ENCODE peak calls at places on chromosomes 2 and 18, in five cellular contexts. I, L, R, S and X are unnamed samples.
A peak's percentile ranks its signal among the peaks of the same experiment; 100 is the strongest.

GRCh38 chr18:36942264-36942663 is 113.3 kb downstream of the KIAA1328 start:
- DNase-seq in I (peak; percentile 19), L (peak; percentile 15), R (no peak), S (no peak), X (peak; percentile 67)

GRCh38 chr2:79191081-79191480 is 31.5 kb upstream of the REG3A start:
- DNase-seq in I (no peak), L (no peak), R (no peak), S (no peak), X (no peak)

GRCh38 chr18:58161659-58162058 is 117.6 kb downstream of the NEDD4L start:
- DNase-seq in I (no peak), L (no peak), R (no peak), S (no peak), X (peak; percentile 52)

GRCh38 chr2:218999881-219000568 is 6.8 kb upstream of the CRYBA2 start:
- DNase-seq in I (no peak), L (no peak), R (no peak), S (peak; percentile 69), X (no peak)

GRCh38 chr2:112481528-112482228 is at the start of gene TTL:
- DNase-seq in I (peak; percentile 59), L (no peak), R (no peak), S (peak; percentile 73), X (peak; percentile 65)

GRCh38 chr2:216034065-216034464 is 20.7 kb upstream of the MREG start:
- DNase-seq in I (peak; percentile 67), L (peak; percentile 78), R (peak; percentile 67), S (peak; percentile 97), X (peak; percentile 76)

GRCh38 chr2:13201924-13202323 is 485.2 kb downstream of the TRIB2 start:
- DNase-seq in I (no peak), L (no peak), R (no peak), S (no peak), X (no peak)

GRCh38 chr2:84694088-84694622 is 177.9 kb downstream of the DNAH6 start:
- DNase-seq in I (no peak), L (no peak), R (no peak), S (no peak), X (no peak)

GRCh38 chr2:8586397-8587051 is 95.3 kb upstream of the ID2 start:
- DNase-seq in I (no peak), L (no peak), R (no peak), S (no peak), X (no peak)

GRCh38 chr2:131475831-131476230 is at the start of gene TUBA3D:
- DNase-seq in I (no peak), L (no peak), R (no peak), S (no peak), X (no peak)

GRCh38 chr2:3637311-3637675 is 20.7 kb upstream of the ALLC start:
- DNase-seq in I (no peak), L (no peak), R (no peak), S (no peak), X (no peak)

GRCh38 chr2:47662547-47662946 is 120.4 kb upstream of the MSH6 start:
- DNase-seq in I (no peak), L (peak; percentile 63), R (no peak), S (no peak), X (no peak)

GRCh38 chr2:234512884-234513669 is 16.2 kb upstream of the ARL4C start:
- DNase-seq in I (no peak), L (no peak), R (no peak), S (no peak), X (no peak)

GRCh38 chr2:27217173-27218121 is at the start of gene CAD:
- DNase-seq in I (peak; percentile 54), L (peak; percentile 81), R (no peak), S (peak; percentile 91), X (peak; percentile 92)

GRCh38 chr2:205644018-205644417 is 38.3 kb upstream of the NRP2 start:
- DNase-seq in I (no peak), L (no peak), R (no peak), S (no peak), X (no peak)

GRCh38 chr2:240413813-240414429 is 21.5 kb upstream of the GPC1 start:
- DNase-seq in I (no peak), L (no peak), R (no peak), S (no peak), X (no peak)

GRCh38 chr2:240916571-240917008 is 10.5 kb downstream of the CROCC2 start:
- DNase-seq in I (no peak), L (no peak), R (no peak), S (peak; percentile 64), X (no peak)

GRCh38 chr2:101479328-101479727 is 4.4 kb upstream of the RFX8 start:
- DNase-seq in I (no peak), L (no peak), R (no peak), S (no peak), X (no peak)

GRCh38 chr18:623760-624620 is 27.2 kb downstream of the CLUL1 start:
- DNase-seq in I (peak; percentile 62), L (no peak), R (no peak), S (peak; percentile 79), X (peak; percentile 45)

GRCh38 chr2:240511351-240512108 is 46.3 kb downstream of the ANKMY1 start:
- DNase-seq in I (no peak), L (no peak), R (no peak), S (no peak), X (no peak)

GRCh38 chr2:221680548-221680947 is 108.4 kb upstream of the EPHA4 start:
- DNase-seq in I (no peak), L (no peak), R (no peak), S (no peak), X (no peak)

GRCh38 chr2:64157792-64158191 is 13.6 kb upstream of the PELI1 start:
- DNase-seq in I (no peak), L (no peak), R (no peak), S (no peak), X (no peak)

GRCh38 chr2:109415460-109416004 is 198.2 kb downstream of the SEPTIN10 start:
- DNase-seq in I (no peak), L (no peak), R (no peak), S (no peak), X (no peak)

GRCh38 chr2:239193925-239194687 is 206.7 kb downstream of the HDAC4 start:
- DNase-seq in I (no peak), L (no peak), R (no peak), S (peak; percentile 55), X (no peak)

GRCh38 chr2:128237911-128238697 is 80.6 kb downstream of the HS6ST1 start:
- DNase-seq in I (no peak), L (no peak), R (no peak), S (no peak), X (no peak)

GRCh38 chr2:128234613-128235012 is 84.1 kb downstream of the HS6ST1 start:
- DNase-seq in I (no peak), L (no peak), R (no peak), S (no peak), X (no peak)

GRCh38 chr2:128237081-128237534 is 81.6 kb downstream of the HS6ST1 start:
- DNase-seq in I (no peak), L (no peak), R (no peak), S (no peak), X (no peak)

GRCh38 chr2:128235581-128235980 is 83.1 kb downstream of the HS6ST1 start:
- DNase-seq in I (no peak), L (no peak), R (no peak), S (no peak), X (no peak)

DNA sequence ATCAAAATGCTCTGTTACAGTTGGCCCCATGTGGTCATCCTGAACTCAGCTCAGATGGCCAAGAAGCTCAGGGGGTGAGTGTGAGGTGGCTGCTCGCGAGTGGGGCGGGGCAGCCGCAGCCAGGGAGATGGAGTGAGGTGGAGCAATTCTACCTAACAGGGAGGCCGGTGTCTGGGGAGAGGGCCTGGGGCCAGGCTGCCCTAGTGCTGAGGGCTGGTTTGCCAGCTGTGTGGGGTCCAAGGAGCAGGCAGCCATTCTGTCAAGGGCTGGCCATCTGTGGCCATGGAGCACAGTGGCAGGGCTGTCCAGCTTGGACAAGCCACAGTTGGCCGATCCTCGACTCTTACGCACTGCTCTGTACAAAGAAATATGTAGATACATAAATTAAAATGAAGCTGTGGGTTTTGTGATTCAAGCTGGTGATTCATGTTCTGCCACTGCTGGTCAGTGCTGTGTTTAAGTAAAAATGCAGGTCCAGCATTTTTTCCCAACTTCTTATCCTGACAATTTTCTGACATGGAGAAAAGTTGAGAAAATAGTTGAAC is 82.1 kb downstream of the HS6ST1 start:
- DNase-seq in I (no peak), L (no peak), R (no peak), S (no peak), X (no peak)
- TF ChIP-seq SUZ12 in I (no peak), L (no peak), R (no peak), S (no peak), X (no peak)

GRCh38 chr2:178284613-178285286 is 90.4 kb downstream of the OSBPL6 start:
- DNase-seq in I (no peak), L (no peak), R (no peak), S (no peak), X (no peak)

GRCh38 chr2:178283519-178283918 is 89.2 kb downstream of the OSBPL6 start:
- DNase-seq in I (no peak), L (no peak), R (no peak), S (no peak), X (no peak)

GRCh38 chr2:178279636-178280035 is 85.3 kb downstream of the OSBPL6 start:
- DNase-seq in I (no peak), L (no peak), R (no peak), S (no peak), X (no peak)

GRCh38 chr2:178280261-178280852 is 86.0 kb downstream of the OSBPL6 start:
- DNase-seq in I (peak; percentile 53), L (peak; percentile 20), R (no peak), S (no peak), X (peak; percentile 57)

GRCh38 chr2:178282075-178282474 is 87.8 kb downstream of the OSBPL6 start:
- DNase-seq in I (no peak), L (peak; percentile 42), R (no peak), S (no peak), X (no peak)
- TF ChIP-seq SUZ12 in I (no peak), L (no peak), R (no peak), S (no peak), X (no peak)

GRCh38 chr18:54238181-54238936 is 13.9 kb upstream of the MBD2 start:
- DNase-seq in I (no peak), L (no peak), R (no peak), S (no peak), X (no peak)

GRCh38 chr18:54241483-54241882 is 17.0 kb upstream of the MBD2 start:
- DNase-seq in I (no peak), L (no peak), R (no peak), S (no peak), X (no peak)

GRCh38 chr18:54239091-54239490 is 14.6 kb upstream of the MBD2 start:
- DNase-seq in I (no peak), L (no peak), R (no peak), S (no peak), X (no peak)

GRCh38 chr18:54242327-54242726 is 17.9 kb upstream of the MBD2 start:
- DNase-seq in I (no peak), L (no peak), R (no peak), S (no peak), X (no peak)

GRCh38 chr18:54240629-54241107 is 16.2 kb upstream of the MBD2 start:
- DNase-seq in I (no peak), L (no peak), R (no peak), S (no peak), X (no peak)
- TF ChIP-seq SUZ12 in I (no peak), L (no peak), R (no peak), S (no peak), X (no peak)

DNA sequence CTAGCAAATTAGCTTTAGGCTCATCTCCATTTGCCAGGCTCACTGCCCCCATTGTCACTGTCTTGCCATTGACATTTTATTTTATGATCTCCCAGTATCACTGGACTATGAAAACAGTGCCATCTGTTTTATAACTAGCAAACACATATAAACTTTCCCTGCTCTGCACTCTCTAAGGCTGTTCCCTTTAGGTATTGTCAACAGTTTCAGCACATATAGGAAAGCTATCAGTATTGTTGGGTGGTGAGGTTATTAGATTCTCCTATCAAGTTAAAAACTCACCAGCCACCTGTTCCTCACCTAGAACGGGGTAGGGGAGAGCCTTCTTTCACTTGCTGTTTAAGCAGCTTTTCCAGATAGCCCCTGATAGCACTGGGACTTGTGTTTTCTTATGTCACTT is 32.5 kb downstream of the CFLAR start:
- DNase-seq in I (no peak), L (no peak), R (no peak), S (no peak), X (no peak)
- TF ChIP-seq SUZ12 in I (no peak), L (no peak), R (no peak), S (no peak), X (no peak)